ENCODE peak calls at places on chromosome 5, in four cellular contexts. M is A549, T is K562, B is GM12878. P is an unnamed sample.

GRCh38 chr5:9507974-9508373 is 37.9 kb downstream of the SEMA5A start:
- DNase-seq in B (no peak), T (no peak), M (no peak), P (no peak)

GRCh38 chr5:16884595-16884994 is 51.5 kb downstream of the MYO10 start:
- DNase-seq in B (no peak), T (no peak), M (no peak), P (no peak)

GRCh38 chr5:110790673-110791072 is 51.9 kb downstream of the SLC25A46 start:
- DNase-seq in T (no peak), B (no peak), M (no peak), P (no peak)

GRCh38 chr5:177494356-177495195 is 2.8 kb downstream of the PDLIM7 start:
- DNase-seq in B (no peak), T (peak), M (peak), P (peak)

GRCh38 chr5:174724484-174725260 is at the start of gene MSX2:
- DNase-seq in T (peak), B (no peak), M (peak), P (no peak)

GRCh38 chr5:158322620-158323019 is 463.7 kb upstream of the CLINT1 start:
- DNase-seq in T (no peak), M (no peak), B (no peak), P (no peak)

GRCh38 chr5:167232675-167233074 is 1058.8 kb upstream of the WWC1 start:
- DNase-seq in T (no peak), B (no peak), M (no peak), P (no peak)

GRCh38 chr5:134136221-134136631 is 21.7 kb downstream of the TCF7 start:
- DNase-seq in M (no peak), T (no peak), B (no peak), P (no peak)

GRCh38 chr5:138981606-138982005 is 106.5 kb upstream of the LRRTM2 start:
- DNase-seq in T (no peak), M (no peak), B (no peak), P (no peak)

DNA sequence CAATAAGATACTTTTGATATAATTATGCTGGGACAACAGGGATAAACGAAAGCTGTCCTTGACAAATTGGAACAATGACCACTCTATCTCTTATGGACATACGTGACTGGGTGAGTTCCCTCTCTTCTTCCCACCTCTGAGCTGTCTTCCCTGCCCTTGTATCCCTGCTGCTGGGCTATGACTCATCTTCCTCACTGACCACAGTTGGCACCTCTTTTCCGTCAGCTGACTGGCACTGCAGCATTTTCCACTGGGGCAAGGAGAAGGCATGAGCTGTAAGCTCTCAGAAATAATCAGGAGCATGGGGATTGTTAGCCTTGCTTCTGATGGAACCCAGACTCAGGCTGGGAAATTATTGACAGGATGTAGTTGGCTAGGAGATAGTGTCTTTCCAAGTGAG is 48.7 kb downstream of the PCSK1 start:
- DNase-seq in M (peak), B (no peak), T (no peak), P (peak)
- TF ChIP-seq CHD4 in M (no peak), B (no peak), T (no peak), P (no peak)

DNA sequence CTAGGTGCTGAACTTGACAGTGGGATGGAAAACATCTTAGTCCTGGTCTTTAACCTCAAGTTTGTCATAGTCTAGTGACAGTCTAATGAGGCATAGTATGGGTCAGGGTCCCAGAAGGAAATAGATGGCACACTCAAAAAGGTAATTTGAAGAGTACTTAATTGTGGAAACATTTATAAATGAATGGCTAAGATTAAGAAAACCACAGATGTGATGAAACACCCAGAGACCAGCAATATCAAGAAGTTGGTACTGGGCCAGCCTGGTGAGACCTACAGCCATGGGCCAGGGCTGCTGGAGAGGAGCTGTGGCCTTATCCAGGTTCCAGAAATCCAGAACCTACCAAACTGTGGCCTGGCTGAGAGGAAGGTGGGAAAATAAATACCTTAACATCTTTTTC is 93.5 kb upstream of the ATG10 start:
- DNase-seq in T (no peak), B (no peak), M (no peak), P (no peak)
- TF ChIP-seq CHD4 in T (no peak), B (no peak), M (no peak), P (no peak)

GRCh38 chr5:54387659-54388232 is 67.8 kb upstream of the HSPB3 start:
- DNase-seq in M (no peak), T (no peak), B (no peak), P (no peak)

GRCh38 chr5:54385994-54386393 is 69.5 kb upstream of the HSPB3 start:
- DNase-seq in T (no peak), M (no peak), B (no peak), P (no peak)

GRCh38 chr5:54388411-54388810 is 67.1 kb upstream of the HSPB3 start:
- DNase-seq in M (no peak), T (no peak), B (no peak), P (no peak)

GRCh38 chr5:54388811-54389210 is 66.7 kb upstream of the HSPB3 start:
- DNase-seq in T (no peak), M (no peak), B (no peak), P (no peak)

GRCh38 chr5:54387031-54387430 is 68.5 kb upstream of the HSPB3 start:
- DNase-seq in T (no peak), B (no peak), M (no peak), P (no peak)
- TF ChIP-seq CHD4 in T (no peak), B (no peak), M (no peak), P (no peak)

DNA sequence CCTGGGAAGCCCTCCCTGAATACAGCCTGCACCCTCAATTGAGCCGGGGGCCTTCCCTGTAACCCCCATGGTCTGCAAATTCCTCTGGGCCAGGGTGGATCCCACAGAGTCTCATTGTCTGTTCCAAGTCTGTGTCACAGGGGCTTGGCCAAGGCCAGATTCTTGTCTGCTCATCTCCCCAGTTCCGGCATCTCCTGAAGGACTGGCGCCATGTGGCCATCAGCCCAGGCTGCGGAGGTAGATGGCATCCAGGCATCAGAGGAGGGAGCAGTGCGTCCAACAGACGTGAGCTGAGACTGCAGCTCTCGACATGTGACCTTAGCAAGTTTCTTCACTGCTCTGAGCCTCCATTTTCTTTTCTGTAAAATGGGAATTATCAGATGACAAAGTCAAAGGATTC is 37.3 kb upstream of the RPL26L1 start:
- DNase-seq in M (no peak), T (no peak), B (no peak), P (no peak)
- TF ChIP-seq CHD4 in M (no peak), T (no peak), B (no peak), P (no peak)

DNA sequence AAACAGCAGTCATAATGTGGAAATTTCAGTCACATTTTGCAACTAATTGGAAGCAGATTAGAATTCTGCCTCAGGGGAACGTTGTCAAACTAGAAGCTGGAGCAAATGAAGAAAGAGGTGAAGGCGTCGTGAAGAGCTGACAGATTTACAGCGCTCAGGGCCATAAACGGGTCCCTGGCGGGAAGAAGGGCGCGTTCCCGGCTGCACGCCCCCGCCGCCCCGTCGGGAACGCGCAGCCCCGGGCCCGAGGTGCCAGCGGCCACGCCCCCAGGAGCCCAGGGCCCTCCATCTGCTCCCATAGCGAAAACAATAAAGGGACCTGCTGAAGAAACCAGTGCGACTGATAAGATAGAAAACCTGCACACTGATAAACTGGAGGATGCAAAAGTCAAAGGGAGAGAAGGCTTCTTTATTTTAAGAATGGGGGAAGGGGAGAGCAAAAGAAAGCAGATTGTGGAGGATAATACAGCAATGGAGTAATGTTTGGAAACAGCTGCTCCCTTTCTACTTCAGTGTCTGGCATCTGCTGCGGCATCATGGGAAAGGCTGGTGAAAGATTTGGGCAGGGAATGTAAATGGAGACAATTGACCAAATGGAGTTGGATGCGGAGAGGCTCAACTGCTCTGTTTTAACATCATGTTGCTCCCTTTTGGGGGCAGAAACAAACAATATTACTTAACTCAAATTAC is 11.1 kb downstream of the ZNF608 start:
- DNase-seq in B (no peak), T (peak), M (no peak), P (no peak)
- TF ChIP-seq CHD4 in B (no peak), T (no peak), M (no peak), P (no peak)

DNA sequence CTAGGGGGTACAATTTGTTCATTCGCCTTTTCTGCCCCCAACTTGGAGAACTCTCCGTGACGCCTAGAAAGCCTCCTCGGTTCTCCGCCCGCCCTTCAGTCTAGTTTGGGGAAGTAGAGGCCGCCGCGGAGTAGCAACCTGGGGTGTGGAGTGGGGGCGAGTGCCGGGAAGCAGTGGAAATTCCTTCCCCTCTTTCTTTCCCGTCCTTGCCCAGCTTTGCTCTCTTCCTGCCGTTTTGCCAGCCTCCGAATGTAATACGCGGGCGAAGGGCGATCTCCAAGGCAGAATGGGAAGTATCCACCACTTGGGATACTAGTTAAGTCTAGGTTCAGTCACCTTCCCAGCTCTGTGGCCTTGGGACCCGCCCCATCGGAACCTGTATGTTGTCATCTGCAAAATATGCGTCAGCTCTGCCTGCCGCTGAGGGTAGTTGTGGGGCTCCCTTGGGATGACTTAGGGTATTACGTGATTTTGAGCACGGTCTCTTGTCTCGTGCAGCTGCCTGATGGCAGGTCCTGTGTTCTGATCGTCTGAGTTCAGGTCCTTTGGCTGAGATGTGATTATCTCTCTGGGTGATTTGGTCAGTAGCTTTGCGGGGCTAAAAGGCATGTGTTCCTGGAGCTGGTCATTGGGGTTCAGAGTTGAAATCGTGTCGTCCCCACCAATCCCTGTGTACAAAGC is 726 bp downstream of the PAM start:
- DNase-seq in M (peak), B (peak), T (peak), P (peak)
- TF ChIP-seq CHD4 in M (no peak), B (no peak), T (no peak), P (no peak)

DNA sequence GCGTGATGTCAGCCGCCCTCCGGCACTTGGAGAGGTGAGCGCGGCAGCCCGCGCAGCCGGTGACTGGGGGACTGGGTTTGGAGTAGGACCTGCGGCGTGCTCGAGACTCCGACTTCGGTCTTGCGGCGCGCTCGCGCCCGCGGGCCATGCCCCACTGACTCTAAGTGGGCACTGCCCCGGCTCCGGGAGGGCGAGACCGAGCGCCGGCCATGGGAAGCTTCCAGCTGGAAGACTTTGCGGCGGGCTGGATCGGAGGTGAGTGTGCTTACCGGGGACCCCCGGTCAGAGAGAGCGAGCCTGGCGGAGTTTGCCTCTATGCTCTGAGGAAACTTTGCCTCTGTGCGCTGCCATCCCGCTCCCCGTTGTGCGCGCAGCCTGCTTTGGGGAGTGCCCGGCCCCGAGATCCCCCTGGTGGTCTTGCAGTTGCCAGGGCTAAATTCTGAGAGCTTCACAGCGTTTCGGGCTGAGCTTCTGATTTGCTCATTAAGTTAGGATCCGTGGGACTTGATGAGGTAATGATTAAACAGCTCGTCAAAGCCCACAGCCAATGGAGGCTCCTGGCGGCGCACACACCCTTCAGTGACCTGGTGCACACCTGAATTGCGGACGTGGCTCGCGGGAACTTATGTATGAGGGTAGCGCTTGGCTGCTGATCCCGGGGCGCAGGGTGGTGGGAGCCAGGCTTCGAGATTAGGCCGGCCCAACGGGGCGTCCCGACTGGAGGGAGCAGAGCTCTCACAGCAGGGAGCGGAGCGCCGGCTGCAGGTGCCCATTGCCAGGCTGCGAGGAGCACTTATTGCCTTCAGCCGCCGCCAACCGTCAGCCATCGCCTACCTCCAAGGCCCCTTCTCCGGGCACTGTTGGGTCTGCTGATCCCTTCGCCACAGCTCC is at the start of gene SLC25A48:
- DNase-seq in T (peak), B (no peak), M (peak), P (peak)
- TF ChIP-seq CHD4 in T (no peak), B (no peak), M (no peak), P (no peak)

GRCh38 chr5:17897776-17898175 is 263.5 kb downstream of the TAF11L14 start:
- DNase-seq in T (no peak), M (no peak), B (no peak), P (no peak)
- TF ChIP-seq CHD4 in T (no peak), M (no peak), B (no peak), P (no peak)

GRCh38 chr5:150186796-150187356 is 3.0 kb upstream of the SLC6A7 start:
- DNase-seq in M (no peak), B (no peak), T (no peak), P (no peak)

GRCh38 chr5:150186137-150186536 is 3.7 kb upstream of the SLC6A7 start:
- DNase-seq in T (no peak), B (no peak), M (no peak), P (peak)

GRCh38 chr5:150189728-150190502 is at the start of gene SLC6A7:
- DNase-seq in T (no peak), M (no peak), B (no peak), P (no peak)

GRCh38 chr5:150190503-150190973 is 676 bp downstream of the SLC6A7 start:
- DNase-seq in T (no peak), B (no peak), M (no peak), P (no peak)

DNA sequence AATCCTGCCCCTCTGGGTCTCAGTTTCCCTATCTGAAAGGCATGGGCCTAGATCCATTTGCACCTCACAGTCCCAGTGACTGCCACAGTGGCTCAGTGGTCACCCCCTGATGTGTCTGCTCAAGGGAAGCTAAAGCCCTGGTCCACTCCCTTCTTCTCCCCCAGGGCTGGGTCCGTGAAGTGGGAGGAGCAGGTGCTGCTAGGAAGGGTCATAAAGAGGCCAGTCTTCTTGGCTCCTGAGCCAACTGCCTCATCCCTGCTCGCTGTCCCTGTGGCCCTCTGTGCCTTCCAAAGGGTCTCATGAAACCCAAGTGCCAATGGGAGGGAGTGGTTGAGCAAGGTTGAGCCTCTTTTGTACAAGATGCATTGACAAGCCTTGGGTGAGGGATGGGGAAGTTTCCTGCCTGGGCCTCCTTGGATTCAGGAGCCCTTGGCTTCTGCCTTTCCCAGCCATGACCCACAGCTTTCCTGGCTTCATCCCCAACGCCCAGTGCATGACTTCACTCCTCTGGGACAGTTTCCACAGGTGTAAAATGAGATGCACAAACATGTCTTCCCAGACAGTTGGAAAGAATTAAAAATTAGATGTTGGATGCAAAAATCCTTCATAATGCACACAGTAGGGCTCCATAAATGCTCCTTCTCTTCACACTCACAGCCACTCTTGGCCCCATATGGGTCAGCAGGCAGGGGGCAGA is 1.6 kb upstream of the SLC6A7 start:
- DNase-seq in M (no peak), T (no peak), B (no peak), P (no peak)
- TF ChIP-seq CHD4 in M (no peak), T (no peak), B (no peak), P (no peak)

GRCh38 chr5:152247850-152248385 is 157.2 kb downstream of the NMUR2 start:
- DNase-seq in B (no peak), T (no peak), M (no peak), P (no peak)

GRCh38 chr5:152246401-152246800 is 158.7 kb downstream of the NMUR2 start:
- DNase-seq in M (no peak), T (no peak), B (no peak), P (peak)
- TF ChIP-seq CHD4 in M (no peak), T (no peak), B (no peak), P (no peak)

P was measured in HepG2.